ENCODE peak calls at places on chromosome 7, in five cellular contexts. I is adrenal gland, K is pancreas, O is esophagus squamous epithelium, M is cardiac muscle cell. H is an unnamed sample.

GRCh38 chr7:142319970-142320369 is 62.1 kb upstream of the PRSS58 start:
- DNase-seq in I (no peak), K (no peak), O (no peak), M (no peak), H (no peak)

GRCh38 chr7:139681812-139682135 is 96.0 kb downstream of the HIPK2 start:
- DNase-seq in I (no peak), K (no peak), O (no peak), M (no peak), H (no peak)

GRCh38 chr7:103141753-103142404 is 7.0 kb downstream of the NAPEPLD start:
- DNase-seq in I (no peak), K (no peak), O (no peak), M (peak; percentile 20), H (no peak)

GRCh38 chr7:92680458-92680857 is 90.3 kb upstream of the FAM133B start:
- DNase-seq in I (no peak), K (no peak), O (no peak), M (no peak), H (no peak)

GRCh38 chr7:139730746-139731612 is 46.8 kb downstream of the HIPK2 start:
- DNase-seq in I (peak; percentile 81), K (peak; percentile 29), O (no peak), M (peak; percentile 88), H (no peak)

GRCh38 chr7:154388412-154388811 is 336.2 kb downstream of the DPP6 start:
- DNase-seq in I (no peak), K (no peak), O (no peak), M (no peak), H (no peak)

GRCh38 chr7:85483205-85483604 is 296.3 kb upstream of the SEMA3D start:
- DNase-seq in I (no peak), K (no peak), O (no peak), M (peak; percentile 86), H (no peak)

GRCh38 chr7:28135760-28136159 is 44.8 kb downstream of the JAZF1 start:
- DNase-seq in I (no peak), K (no peak), O (no peak), M (no peak), H (no peak)

GRCh38 chr7:127392182-127392565 is 334 bp downstream of the ZNF800 start:
- DNase-seq in I (peak; percentile 59), K (peak; percentile 62), O (peak; percentile 46), M (peak; percentile 76), H (peak; percentile 78)

GRCh38 chr7:132650498-132650897 is 74.2 kb upstream of the PLXNA4 start:
- DNase-seq in I (no peak), K (no peak), O (no peak), M (peak; percentile 80), H (no peak)

GRCh38 chr7:102310414-102310815 is 23.7 kb downstream of the SH2B2 start:
- DNase-seq in I (no peak), K (no peak), O (no peak), M (no peak), H (no peak)

GRCh38 chr7:13352677-13353076 is 636.8 kb downstream of the ETV1 start:
- DNase-seq in I (no peak), K (no peak), O (no peak), M (no peak), H (no peak)

GRCh38 chr7:42168512-42168911 is 68.5 kb downstream of the GLI3 start:
- DNase-seq in I (no peak), K (no peak), O (no peak), M (no peak), H (no peak)

GRCh38 chr7:120070201-120070600 is 202.8 kb upstream of the KCND2 start:
- DNase-seq in I (no peak), K (no peak), O (no peak), M (no peak), H (no peak)

GRCh38 chr7:22732556-22733126 is 5.6 kb downstream of the IL6 start:
- DNase-seq in I (no peak), K (no peak), O (no peak), M (peak; percentile 52), H (no peak)

GRCh38 chr7:31096198-31096881 is 44.2 kb downstream of the ADCYAP1R1 start:
- DNase-seq in I (no peak), K (no peak), O (no peak), M (no peak), H (no peak)

GRCh38 chr7:51255536-51256243 is 60.9 kb downstream of the COBL start:
- DNase-seq in I (no peak), K (no peak), O (no peak), M (no peak), H (no peak)

GRCh38 chr7:69564454-69565417 is 33.5 kb upstream of the AUTS2 start:
- DNase-seq in I (peak; percentile 71), K (no peak), O (no peak), M (peak; percentile 86), H (peak; percentile 3)

GRCh38 chr7:118214051-118214832 is 10.3 kb upstream of the ANKRD7 start:
- DNase-seq in I (peak; percentile 66), K (peak; percentile 61), O (peak; percentile 0), M (peak; percentile 90), H (peak; percentile 59)

GRCh38 chr7:98085674-98086073 is 21.0 kb upstream of the LMTK2 start:
- DNase-seq in I (no peak), K (no peak), O (no peak), M (no peak), H (peak; percentile 52)

GRCh38 chr7:108268200-108268820 is 138.1 kb upstream of the LAMB4 start:
- DNase-seq in I (no peak), K (no peak), O (no peak), M (no peak), H (no peak)

GRCh38 chr7:156014201-156014600 is 201.9 kb upstream of the SHH start:
- DNase-seq in I (no peak), K (no peak), O (no peak), M (no peak), H (no peak)

GRCh38 chr7:17022915-17023314 is 141.1 kb upstream of the AGR3 start:
- DNase-seq in I (no peak), K (no peak), O (no peak), M (no peak), H (no peak)

DNA sequence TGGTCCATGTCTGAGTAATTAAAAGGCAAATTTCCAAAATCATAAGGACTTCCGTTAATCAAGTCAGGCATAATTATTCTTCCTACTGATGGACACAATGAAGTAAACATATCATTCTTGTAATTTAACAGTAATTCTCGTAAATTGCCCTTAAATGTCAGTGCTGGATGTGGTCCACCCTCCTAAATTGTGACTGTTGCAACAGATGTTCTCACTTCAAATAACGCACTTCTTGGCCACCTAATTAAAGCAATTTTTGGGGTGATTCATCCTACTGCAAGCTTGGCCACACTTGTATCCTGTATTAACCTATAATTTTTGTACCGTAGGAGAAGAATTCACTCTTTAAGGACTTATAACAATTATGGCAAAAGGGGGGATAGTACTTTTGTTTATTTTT is 1.9 kb downstream of the COL1A2 start:
- DNase-seq in I (no peak), K (no peak), O (no peak), M (peak; percentile 76), H (no peak)
- H3K4me3 ChIP-seq in I (no peak overlapping the region), K (no peak overlapping the region), O (peak overlapping the region; percentile 50), M (no peak overlapping the region), H (no peak overlapping the region)

GRCh38 chr7:130292682-130293257 is at the start of gene CPA4:
- DNase-seq in I (peak; percentile 48), K (peak; percentile 25), O (no peak), M (peak; percentile 74), H (no peak)
- H3K4me3 ChIP-seq in I (no peak within 1 kb of the TSS), K (no peak within 1 kb of the TSS), O (peak within 1 kb of the TSS; percentile 1), M (no peak within 1 kb of the TSS), H (no peak within 1 kb of the TSS)

GRCh38 chr7:40889099-40889498 is 754.3 kb downstream of the SUGCT start:
- DNase-seq in I (no peak), K (no peak), O (no peak), M (no peak), H (no peak)
- H3K4me3 ChIP-seq in I (no peak overlapping the region), K (no peak overlapping the region), O (no peak overlapping the region), M (no peak overlapping the region), H (no peak overlapping the region)

GRCh38 chr7:44102846-44103565 is 1.1 kb upstream of the AEBP1 start:
- DNase-seq in I (no peak), K (no peak), O (no peak), M (no peak), H (no peak)
- H3K4me3 ChIP-seq in I (no peak overlapping the region), K (no peak overlapping the region), O (no peak overlapping the region), M (no peak overlapping the region), H (no peak overlapping the region)

GRCh38 chr7:24821045-24821853 is 64.0 kb upstream of the GSDME start:
- DNase-seq in I (peak; percentile 41), K (no peak), O (peak; percentile 22), M (peak; percentile 82), H (peak; percentile 74)
- H3K4me3 ChIP-seq in I (no peak overlapping the region), K (no peak overlapping the region), O (peak overlapping the region; percentile 6), M (no peak overlapping the region), H (no peak overlapping the region)

GRCh38 chr7:32676249-32676941 is 181.1 kb downstream of the AVL9 start:
- DNase-seq in I (no peak), K (no peak), O (no peak), M (no peak), H (no peak)
- H3K4me3 ChIP-seq in I (no peak overlapping the region), K (no peak overlapping the region), O (no peak overlapping the region), M (no peak overlapping the region), H (no peak overlapping the region)

H was measured in mucosa of descending colon.